ENCODE peak calls at places on chromosomes 6 and 20, in six cellular contexts. One of them, this sample, is unnamed.
A peak's percentile ranks its signal among the peaks of the same experiment; 100 is the strongest.

GRCh38 chr6:44626608-44627007 is 239.1 kb downstream of the CDC5L start:
- DNase-seq in neuronal stem cell: no peak
- DNase-seq in H1: no peak
- DNase-seq in mesenchymal stem cell: no peak
- DNase-seq in trophoblast cell: no peak
- DNase-seq in H9: no peak
- DNase-seq in this sample: no peak

GRCh38 chr6:157682856-157683481 is 140.1 kb upstream of the SNX9 start:
- DNase-seq in trophoblast cell: peak; percentile 86
- DNase-seq in neuronal stem cell: no peak
- DNase-seq in H1: no peak
- DNase-seq in H9: no peak
- DNase-seq in mesenchymal stem cell: peak; percentile 19
- DNase-seq in this sample: peak; percentile 59

GRCh38 chr6:167937948-167938911 is 59.2 kb upstream of the KIF25 start:
- DNase-seq in H9: peak; percentile 43
- DNase-seq in neuronal stem cell: no peak
- DNase-seq in trophoblast cell: peak; percentile 52
- DNase-seq in H1: no peak
- DNase-seq in mesenchymal stem cell: no peak
- DNase-seq in this sample: no peak

GRCh38 chr6:46756469-46757205 is 9.9 kb downstream of the ANKRD66 start:
- DNase-seq in trophoblast cell: peak; percentile 10
- DNase-seq in neuronal stem cell: no peak
- DNase-seq in mesenchymal stem cell: no peak
- DNase-seq in H9: no peak
- DNase-seq in H1: no peak
- DNase-seq in this sample: no peak

GRCh38 chr6:137286926-137287325 is 67.7 kb upstream of the IFNGR1 start:
- DNase-seq in H9: no peak
- DNase-seq in neuronal stem cell: no peak
- DNase-seq in mesenchymal stem cell: no peak
- DNase-seq in H1: no peak
- DNase-seq in trophoblast cell: peak; percentile 10
- DNase-seq in this sample: peak; percentile 30

GRCh38 chr20:13017883-13018535 is 9.2 kb downstream of the SPTLC3 start:
- DNase-seq in trophoblast cell: no peak
- DNase-seq in H9: no peak
- DNase-seq in H1: no peak
- DNase-seq in neuronal stem cell: no peak
- DNase-seq in mesenchymal stem cell: no peak
- DNase-seq in this sample: no peak

GRCh38 chr20:25863536-25864325 is 167.1 kb upstream of the ZNF337 start:
- DNase-seq in mesenchymal stem cell: no peak
- DNase-seq in H1: no peak
- DNase-seq in H9: peak; percentile 60
- DNase-seq in trophoblast cell: no peak
- DNase-seq in neuronal stem cell: no peak
- DNase-seq in this sample: no peak

GRCh38 chr20:50269111-50270033 is 78.7 kb downstream of the CEBPB start:
- DNase-seq in mesenchymal stem cell: no peak
- DNase-seq in H9: no peak
- DNase-seq in trophoblast cell: peak; percentile 80
- DNase-seq in H1: no peak
- DNase-seq in neuronal stem cell: no peak
- DNase-seq in this sample: no peak

GRCh38 chr20:14410869-14411555 is 73.6 kb upstream of the FLRT3 start:
- DNase-seq in trophoblast cell: peak; percentile 5
- DNase-seq in mesenchymal stem cell: no peak
- DNase-seq in neuronal stem cell: no peak
- DNase-seq in H9: no peak
- DNase-seq in H1: no peak
- DNase-seq in this sample: no peak

GRCh38 chr6:137740967-137741761 is 125.9 kb upstream of the TNFAIP3 start:
- DNase-seq in H1: peak; percentile 48
- DNase-seq in trophoblast cell: no peak
- DNase-seq in H9: peak; percentile 48
- DNase-seq in neuronal stem cell: no peak
- DNase-seq in mesenchymal stem cell: no peak
- DNase-seq in this sample: no peak

GRCh38 chr6:136782021-136782770 is 10.1 kb downstream of the MAP3K5 start:
- DNase-seq in trophoblast cell: peak; percentile 78
- DNase-seq in mesenchymal stem cell: peak; percentile 45
- DNase-seq in neuronal stem cell: no peak
- DNase-seq in H9: no peak
- DNase-seq in H1: no peak
- DNase-seq in this sample: peak; percentile 79

GRCh38 chr20:44089987-44090674 is 96.9 kb downstream of the JPH2 start:
- DNase-seq in trophoblast cell: peak; percentile 25
- DNase-seq in H9: no peak
- DNase-seq in mesenchymal stem cell: peak; percentile 73
- DNase-seq in H1: no peak
- DNase-seq in neuronal stem cell: no peak
- DNase-seq in this sample: peak; percentile 69

GRCh38 chr6:122817766-122818165 is 28.7 kb downstream of the SMPDL3A start:
- DNase-seq in H9: no peak
- DNase-seq in mesenchymal stem cell: no peak
- DNase-seq in H1: no peak
- DNase-seq in neuronal stem cell: no peak
- DNase-seq in trophoblast cell: no peak
- DNase-seq in this sample: no peak

GRCh38 chr6:105459884-105460283 is 57.0 kb upstream of the PREP start:
- DNase-seq in neuronal stem cell: no peak
- DNase-seq in H9: no peak
- DNase-seq in mesenchymal stem cell: no peak
- DNase-seq in H1: no peak
- DNase-seq in trophoblast cell: no peak
- DNase-seq in this sample: peak; percentile 35

GRCh38 chr6:112253842-112254816 is at the start of gene LAMA4:
- DNase-seq in H1: peak; percentile 74
- DNase-seq in mesenchymal stem cell: peak; percentile 62
- DNase-seq in trophoblast cell: peak; percentile 54
- DNase-seq in H9: peak; percentile 65
- DNase-seq in neuronal stem cell: peak; percentile 32
- DNase-seq in this sample: peak; percentile 69

GRCh38 chr20:24684954-24685691 is 215.7 kb downstream of the SYNDIG1 start:
- DNase-seq in trophoblast cell: peak; percentile 20
- DNase-seq in mesenchymal stem cell: no peak
- DNase-seq in H1: no peak
- DNase-seq in neuronal stem cell: no peak
- DNase-seq in H9: peak; percentile 54
- DNase-seq in this sample: no peak

GRCh38 chr6:147782302-147782701 is 273.8 kb downstream of the SAMD5 start:
- DNase-seq in H1: no peak
- DNase-seq in mesenchymal stem cell: peak; percentile 82
- DNase-seq in neuronal stem cell: no peak
- DNase-seq in trophoblast cell: no peak
- DNase-seq in H9: no peak
- DNase-seq in this sample: peak; percentile 77

GRCh38 chr6:52580905-52581304 is 4.0 kb upstream of the TRAM2 start:
- DNase-seq in H1: no peak
- DNase-seq in trophoblast cell: no peak
- DNase-seq in neuronal stem cell: no peak
- DNase-seq in mesenchymal stem cell: no peak
- DNase-seq in H9: no peak
- DNase-seq in this sample: no peak
- H3K23ac ChIP-seq in H1: no peak overlapping the region
- H3K23ac ChIP-seq in trophoblast cell: no peak overlapping the region
- H3K23ac ChIP-seq in neuronal stem cell: no peak overlapping the region
- H3K23ac ChIP-seq in mesenchymal stem cell: no peak overlapping the region
- H3K23ac ChIP-seq in H9: no peak overlapping the region
- H3K23ac ChIP-seq in this sample: no peak overlapping the region

GRCh38 chr6:151961809-151962208 is 154.3 kb downstream of the ESR1 start:
- DNase-seq in H9: no peak
- DNase-seq in mesenchymal stem cell: no peak
- DNase-seq in H1: no peak
- DNase-seq in trophoblast cell: no peak
- DNase-seq in neuronal stem cell: no peak
- DNase-seq in this sample: no peak

GRCh38 chr6:151963001-151963400 is 155.5 kb downstream of the ESR1 start:
- DNase-seq in H1: no peak
- DNase-seq in trophoblast cell: peak; percentile 28
- DNase-seq in neuronal stem cell: no peak
- DNase-seq in mesenchymal stem cell: no peak
- DNase-seq in H9: no peak
- DNase-seq in this sample: no peak

GRCh38 chr6:151959086-151959485 is 151.6 kb downstream of the ESR1 start:
- DNase-seq in H1: no peak
- DNase-seq in mesenchymal stem cell: no peak
- DNase-seq in H9: no peak
- DNase-seq in trophoblast cell: no peak
- DNase-seq in neuronal stem cell: no peak
- DNase-seq in this sample: no peak

GRCh38 chr6:151962246-151962846 is 154.9 kb downstream of the ESR1 start:
- DNase-seq in mesenchymal stem cell: no peak
- DNase-seq in trophoblast cell: peak; percentile 30
- DNase-seq in H1: no peak
- DNase-seq in H9: no peak
- DNase-seq in neuronal stem cell: no peak
- DNase-seq in this sample: no peak

GRCh38 chr6:151958332-151958731 is 150.8 kb downstream of the ESR1 start:
- DNase-seq in mesenchymal stem cell: no peak
- DNase-seq in neuronal stem cell: no peak
- DNase-seq in trophoblast cell: peak; percentile 90
- DNase-seq in H9: no peak
- DNase-seq in H1: no peak
- DNase-seq in this sample: no peak
- H3K27me3 ChIP-seq in mesenchymal stem cell: no peaks in the 10 kb centered on the region
- H3K27me3 ChIP-seq in neuronal stem cell: no peaks in the 10 kb centered on the region
- H3K27me3 ChIP-seq in trophoblast cell: no peaks in the 10 kb centered on the region
- H3K27me3 ChIP-seq in H9: no peaks in the 10 kb centered on the region
- H3K27me3 ChIP-seq in H1: no peaks in the 10 kb centered on the region
- H3K27me3 ChIP-seq in this sample: no peaks in the 10 kb centered on the region

GRCh38 chr20:62485062-62485700 is 9.4 kb upstream of the GATA5 start:
- DNase-seq in H1: no peak
- DNase-seq in H9: no peak
- DNase-seq in mesenchymal stem cell: peak; percentile 37
- DNase-seq in trophoblast cell: no peak
- DNase-seq in neuronal stem cell: no peak
- DNase-seq in this sample: peak; percentile 14
- H3K23ac ChIP-seq in H1: no peak overlapping the region
- H3K23ac ChIP-seq in H9: no peak overlapping the region
- H3K23ac ChIP-seq in mesenchymal stem cell: no peak overlapping the region
- H3K23ac ChIP-seq in trophoblast cell: no peak overlapping the region
- H3K23ac ChIP-seq in neuronal stem cell: peak overlapping the region; percentile 76
- H3K23ac ChIP-seq in this sample: no peak overlapping the region

DNA sequence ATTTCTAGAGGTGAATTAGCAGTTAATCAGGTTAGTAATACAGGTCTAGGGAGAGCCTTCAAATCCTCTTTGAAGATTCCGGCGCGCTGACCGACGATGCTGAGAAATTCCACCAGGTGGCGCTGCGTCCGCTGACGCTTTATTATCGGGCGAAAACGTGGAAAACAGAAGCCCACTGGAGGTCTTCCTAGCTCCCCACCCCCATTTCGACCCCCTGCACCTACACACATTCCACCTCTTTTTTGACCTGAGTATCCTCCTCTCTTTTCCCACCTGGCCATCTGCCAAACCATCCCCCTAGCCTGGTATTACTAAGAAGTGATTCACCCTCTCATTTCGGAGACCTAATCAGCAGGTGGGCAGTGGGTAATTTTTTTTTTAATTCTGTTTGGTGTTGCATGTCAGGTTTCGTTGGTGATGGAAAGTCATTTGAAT is 65.4 kb upstream of the RIN2 start:
- DNase-seq in H9: peak; percentile 58
- DNase-seq in trophoblast cell: peak; percentile 85
- DNase-seq in neuronal stem cell: peak; percentile 48
- DNase-seq in H1: peak; percentile 90
- DNase-seq in mesenchymal stem cell: peak; percentile 43
- DNase-seq in this sample: peak; percentile 22
- H3K27me3 ChIP-seq in H9: no peaks in the 10 kb centered on the region
- H3K27me3 ChIP-seq in trophoblast cell: no peaks in the 10 kb centered on the region
- H3K27me3 ChIP-seq in neuronal stem cell: no peaks in the 10 kb centered on the region
- H3K27me3 ChIP-seq in H1: no peaks in the 10 kb centered on the region
- H3K27me3 ChIP-seq in mesenchymal stem cell: no peaks in the 10 kb centered on the region
- H3K27me3 ChIP-seq in this sample: no peaks in the 10 kb centered on the region